ENCODE peak calls at places on chromosome 18, in five cellular contexts. One of them, this sample, is unnamed.

GRCh38 chr18:78561757-78562445 is 417.7 kb upstream of the SALL3 start:
- DNase-seq in fibroblast of lung: peak
- DNase-seq in PC-9: no peak
- DNase-seq in HepG2: no peak
- DNase-seq in GM23338: no peak
- DNase-seq in this sample: peak

GRCh38 chr18:28267878-28268625 is 91.1 kb upstream of the CDH2 start:
- DNase-seq in fibroblast of lung: peak
- DNase-seq in PC-9: no peak
- DNase-seq in HepG2: no peak
- DNase-seq in GM23338: no peak
- DNase-seq in this sample: no peak

GRCh38 chr18:12246849-12247808 is 7.0 kb upstream of the CIDEA start:
- DNase-seq in fibroblast of lung: no peak
- DNase-seq in PC-9: no peak
- DNase-seq in HepG2: peak
- DNase-seq in GM23338: peak
- DNase-seq in this sample: peak

GRCh38 chr18:50232419-50232818 is 33.9 kb downstream of the CFAP53 start:
- DNase-seq in fibroblast of lung: no peak
- DNase-seq in PC-9: no peak
- DNase-seq in HepG2: no peak
- DNase-seq in GM23338: peak
- DNase-seq in this sample: no peak

GRCh38 chr18:3225588-3225987 is 5.8 kb upstream of the MYOM1 start:
- DNase-seq in fibroblast of lung: no peak
- DNase-seq in PC-9: no peak
- DNase-seq in HepG2: no peak
- DNase-seq in GM23338: no peak
- DNase-seq in this sample: no peak

GRCh38 chr18:49553003-49553402 is 8.9 kb upstream of the LIPG start:
- DNase-seq in fibroblast of lung: no peak
- DNase-seq in PC-9: no peak
- DNase-seq in HepG2: no peak
- DNase-seq in GM23338: no peak
- DNase-seq in this sample: no peak

GRCh38 chr18:26511339-26512071 is 36.8 kb downstream of the KCTD1 start:
- DNase-seq in fibroblast of lung: no peak
- DNase-seq in PC-9: no peak
- DNase-seq in HepG2: no peak
- DNase-seq in GM23338: no peak
- DNase-seq in this sample: no peak

GRCh38 chr18:62939925-62940324 is 224.6 kb downstream of the PHLPP1 start:
- DNase-seq in fibroblast of lung: no peak
- DNase-seq in PC-9: no peak
- DNase-seq in HepG2: no peak
- DNase-seq in GM23338: no peak
- DNase-seq in this sample: no peak

GRCh38 chr18:61340148-61340547 is 6.9 kb downstream of the CDH20 start:
- DNase-seq in fibroblast of lung: no peak
- DNase-seq in PC-9: no peak
- DNase-seq in HepG2: no peak
- DNase-seq in GM23338: no peak
- DNase-seq in this sample: no peak

GRCh38 chr18:8847900-8848299 is 142.5 kb downstream of the MTCL1 start:
- DNase-seq in fibroblast of lung: no peak
- DNase-seq in PC-9: no peak
- DNase-seq in HepG2: no peak
- DNase-seq in GM23338: no peak
- DNase-seq in this sample: no peak

GRCh38 chr18:11581286-11581685 is 28.1 kb upstream of the SLC35G4 start:
- DNase-seq in fibroblast of lung: no peak
- DNase-seq in PC-9: no peak
- DNase-seq in HepG2: no peak
- DNase-seq in GM23338: no peak
- DNase-seq in this sample: no peak

GRCh38 chr18:33034941-33035340 is 262.1 kb upstream of the KLHL14 start:
- DNase-seq in fibroblast of lung: peak
- DNase-seq in PC-9: no peak
- DNase-seq in HepG2: no peak
- DNase-seq in GM23338: no peak
- DNase-seq in this sample: no peak

GRCh38 chr18:59763541-59764136 is 66.4 kb upstream of the CCBE1 start:
- DNase-seq in fibroblast of lung: no peak
- DNase-seq in PC-9: no peak
- DNase-seq in HepG2: no peak
- DNase-seq in GM23338: no peak
- DNase-seq in this sample: no peak

GRCh38 chr18:3848316-3848715 is 398.3 kb downstream of the TGIF1 start:
- DNase-seq in fibroblast of lung: peak
- DNase-seq in PC-9: no peak
- DNase-seq in HepG2: no peak
- DNase-seq in GM23338: no peak
- DNase-seq in this sample: no peak

GRCh38 chr18:77671456-77672167 is 422.0 kb downstream of the GALR1 start:
- DNase-seq in fibroblast of lung: no peak
- DNase-seq in PC-9: no peak
- DNase-seq in HepG2: no peak
- DNase-seq in GM23338: peak
- DNase-seq in this sample: peak

GRCh38 chr18:652131-652530 is 5.3 kb upstream of the TYMS start:
- DNase-seq in fibroblast of lung: peak
- DNase-seq in PC-9: no peak
- DNase-seq in HepG2: peak
- DNase-seq in GM23338: no peak
- DNase-seq in this sample: no peak

GRCh38 chr18:67519582-67519981 is 3.1 kb upstream of the DSEL start:
- DNase-seq in fibroblast of lung: peak
- DNase-seq in PC-9: no peak
- DNase-seq in HepG2: no peak
- DNase-seq in GM23338: no peak
- DNase-seq in this sample: no peak

GRCh38 chr18:29853126-29853525 is 1189.4 kb downstream of the DSC3 start:
- DNase-seq in fibroblast of lung: peak
- DNase-seq in PC-9: no peak
- DNase-seq in HepG2: no peak
- DNase-seq in GM23338: no peak
- DNase-seq in this sample: no peak

GRCh38 chr18:22324191-22325131 is 93.3 kb downstream of the CTAGE1 start:
- DNase-seq in fibroblast of lung: peak
- DNase-seq in PC-9: no peak
- DNase-seq in HepG2: no peak
- DNase-seq in GM23338: peak
- DNase-seq in this sample: peak
- TF ChIP-seq CTCF in fibroblast of lung: no peak
- TF ChIP-seq CTCF in PC-9: no peak
- TF ChIP-seq CTCF in HepG2: no peak
- TF ChIP-seq CTCF in GM23338: peak
- TF ChIP-seq CTCF in this sample: peak

DNA sequence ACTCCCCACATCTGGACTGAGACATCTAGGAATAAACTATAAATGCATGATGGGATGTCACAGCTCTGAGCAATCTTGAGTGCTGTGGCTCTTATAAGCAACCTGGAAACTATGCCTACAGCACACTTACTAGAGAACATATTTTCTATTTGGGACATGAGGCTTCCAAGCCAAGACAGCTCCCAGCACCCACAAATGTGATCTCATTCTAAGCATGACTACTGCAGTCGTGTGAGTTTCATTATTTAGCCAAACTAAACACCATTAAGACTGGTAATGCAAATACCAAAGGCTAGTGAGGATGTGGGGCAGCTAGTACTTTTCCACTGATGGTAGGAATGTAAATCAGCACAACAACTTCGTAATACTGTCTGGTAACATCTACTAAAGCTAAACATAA is 72.5 kb downstream of the RTTN start:
- DNase-seq in fibroblast of lung: peak
- DNase-seq in PC-9: no peak
- DNase-seq in HepG2: peak
- DNase-seq in GM23338: no peak
- DNase-seq in this sample: no peak
- H3K4me2 ChIP-seq in fibroblast of lung: peak
- H3K4me2 ChIP-seq in PC-9: no peak
- H3K4me2 ChIP-seq in HepG2: no peak
- H3K4me2 ChIP-seq in GM23338: no peak
- H3K4me2 ChIP-seq in this sample: no peak

GRCh38 chr18:53644799-53645471 is 579.5 kb downstream of the MBD2 start:
- DNase-seq in fibroblast of lung: no peak
- DNase-seq in PC-9: no peak
- DNase-seq in HepG2: no peak
- DNase-seq in GM23338: no peak
- DNase-seq in this sample: no peak

GRCh38 chr18:53649621-53650020 is 574.8 kb downstream of the MBD2 start:
- DNase-seq in fibroblast of lung: no peak
- DNase-seq in PC-9: no peak
- DNase-seq in HepG2: no peak
- DNase-seq in GM23338: no peak
- DNase-seq in this sample: no peak
- TF ChIP-seq EZH2 in fibroblast of lung: no peak
- TF ChIP-seq EZH2 in PC-9: no peak
- TF ChIP-seq EZH2 in HepG2: no peak
- TF ChIP-seq EZH2 in GM23338: no peak
- TF ChIP-seq EZH2 in this sample: no peak

GRCh38 chr18:76380791-76381405 is 114.1 kb downstream of the ZNF516 start:
- DNase-seq in fibroblast of lung: no peak
- DNase-seq in PC-9: no peak
- DNase-seq in HepG2: no peak
- DNase-seq in GM23338: peak
- DNase-seq in this sample: peak
- TF ChIP-seq CTCF in fibroblast of lung: peak
- TF ChIP-seq CTCF in PC-9: peak
- TF ChIP-seq CTCF in HepG2: peak
- TF ChIP-seq CTCF in GM23338: peak
- TF ChIP-seq CTCF in this sample: peak

DNA sequence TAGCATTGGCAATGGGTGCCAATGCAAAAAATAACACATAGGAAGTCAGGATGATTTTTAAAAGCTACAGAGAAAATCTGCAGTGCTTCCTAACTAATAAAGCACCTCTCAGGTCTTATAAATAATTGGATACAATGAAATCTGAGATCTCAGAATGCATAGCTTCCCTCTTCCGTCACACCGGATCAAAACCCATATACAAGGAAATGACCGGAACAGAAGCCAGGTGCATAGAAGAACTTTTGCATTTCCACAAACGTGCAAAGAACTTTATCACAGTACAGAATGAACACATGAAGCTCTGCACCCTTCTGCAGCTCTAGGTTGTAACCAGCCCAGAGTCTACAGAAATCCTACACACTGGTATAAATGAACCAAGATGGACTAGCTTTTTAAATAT is 145.4 kb downstream of the TCF4 start:
- DNase-seq in fibroblast of lung: no peak
- DNase-seq in PC-9: no peak
- DNase-seq in HepG2: no peak
- DNase-seq in GM23338: no peak
- DNase-seq in this sample: no peak
- H3K4me2 ChIP-seq in fibroblast of lung: no peak
- H3K4me2 ChIP-seq in PC-9: no peak
- H3K4me2 ChIP-seq in HepG2: no peak
- H3K4me2 ChIP-seq in GM23338: no peak
- H3K4me2 ChIP-seq in this sample: peak

GRCh38 chr18:47531759-47532158 is 280.3 kb upstream of the SKOR2 start:
- DNase-seq in fibroblast of lung: no peak
- DNase-seq in PC-9: no peak
- DNase-seq in HepG2: no peak
- DNase-seq in GM23338: peak
- DNase-seq in this sample: peak
- TF ChIP-seq EZH2 in fibroblast of lung: no peak
- TF ChIP-seq EZH2 in PC-9: no peak
- TF ChIP-seq EZH2 in HepG2: no peak
- TF ChIP-seq EZH2 in GM23338: no peak
- TF ChIP-seq EZH2 in this sample: no peak

GRCh38 chr18:58114766-58115165 is 70.7 kb downstream of the NEDD4L start:
- DNase-seq in fibroblast of lung: no peak
- DNase-seq in PC-9: no peak
- DNase-seq in HepG2: no peak
- DNase-seq in GM23338: no peak
- DNase-seq in this sample: peak
- TF ChIP-seq CTCF in fibroblast of lung: no peak
- TF ChIP-seq CTCF in PC-9: no peak
- TF ChIP-seq CTCF in HepG2: no peak
- TF ChIP-seq CTCF in GM23338: no peak
- TF ChIP-seq CTCF in this sample: no peak